ENCODE peak calls at places on chromosomes 7 and 10, in ten cellular contexts. P, T, J, F, X, V, S, C, A and M are unnamed samples.

GRCh38 chr7:139034336-139034735 is 1.5 kb downstream of the ZC3HAV1L start:
- DNase-seq in S (no peak), P (no peak), A (no peak), T (no peak), X (no peak), J (peak; percentile 55), V (no peak), C (no peak), F (no peak), M (no peak)

GRCh38 chr7:114944742-114945625 is 23.1 kb downstream of the MDFIC start:
- DNase-seq in A (no peak), V (peak; percentile 50), C (peak; percentile 92), X (no peak), F (peak; percentile 1), T (peak; percentile 33), P (peak; percentile 73), S (no peak), J (peak; percentile 95), M (peak; percentile 79)

GRCh38 chr10:3866347-3866746 is 81.3 kb upstream of the KLF6 start:
- DNase-seq in P (no peak), F (no peak), J (no peak), V (no peak), A (no peak), T (peak; percentile 11), X (no peak), S (no peak), C (no peak), M (no peak)

GRCh38 chr7:85733163-85733915 is 546.5 kb upstream of the SEMA3D start:
- DNase-seq in T (no peak), A (no peak), X (no peak), C (no peak), V (no peak), J (no peak), P (no peak), F (no peak), S (no peak), M (no peak)

GRCh38 chr7:100865372-100865911 is 1.7 kb upstream of the TRIP6 start:
- DNase-seq in V (peak; percentile 58), T (no peak), J (no peak), A (no peak), S (no peak), F (no peak), X (no peak), P (no peak), C (no peak), M (no peak)

GRCh38 chr10:59175538-59176240 is 754 bp upstream of the PHYHIPL start:
- DNase-seq in A (no peak), J (no peak), S (peak; percentile 40), F (no peak), V (peak; percentile 27), C (no peak), T (no peak), X (no peak), P (no peak), M (no peak)

GRCh38 chr10:32982293-32982709 is 24.3 kb upstream of the ITGB1 start:
- DNase-seq in V (no peak), C (peak; percentile 71), J (peak; percentile 94), X (no peak), S (no peak), F (no peak), P (no peak), A (no peak), T (no peak), M (no peak)

GRCh38 chr7:125773113-125773800 is 843.6 kb upstream of the POT1 start:
- DNase-seq in A (no peak), P (no peak), V (peak; percentile 52), T (no peak), S (no peak), C (no peak), J (no peak), X (no peak), F (no peak), M (no peak)

GRCh38 chr10:95987685-95988426 is 55.5 kb upstream of the CCNJ start:
- DNase-seq in T (no peak), F (no peak), J (no peak), C (no peak), V (no peak), A (peak; percentile 52), S (no peak), P (no peak), X (no peak), M (no peak)

DNA sequence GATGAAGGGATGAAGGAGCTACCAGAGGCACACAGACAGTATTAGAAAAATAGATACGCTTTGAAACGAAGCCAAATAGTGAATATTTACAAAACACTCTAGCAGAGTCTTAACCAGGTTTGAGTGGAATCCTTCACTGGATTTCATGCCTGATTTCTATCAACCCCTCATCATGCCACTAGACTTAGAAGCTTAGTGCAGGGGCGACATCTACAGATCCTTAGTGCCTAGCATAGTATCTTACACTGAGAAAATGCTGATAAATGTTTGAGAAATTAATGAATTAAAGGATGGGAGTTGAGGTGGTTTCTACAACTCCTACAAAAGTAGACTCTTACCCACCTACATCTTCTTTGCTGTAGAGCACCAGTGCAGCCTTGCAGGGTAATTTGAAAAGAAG is 54.7 kb upstream of the CCNJ start:
- DNase-seq in P (no peak), F (no peak), V (no peak), X (no peak), S (no peak), T (no peak), C (no peak), J (no peak), A (peak; percentile 11), M (no peak)
- TF ChIP-seq CTCF in P (no peak), F (no peak), V (peak; percentile 39), X (peak; percentile 26), S (no peak), T (no peak), C (no peak), J (no peak), A (no peak), M (no peak)

DNA sequence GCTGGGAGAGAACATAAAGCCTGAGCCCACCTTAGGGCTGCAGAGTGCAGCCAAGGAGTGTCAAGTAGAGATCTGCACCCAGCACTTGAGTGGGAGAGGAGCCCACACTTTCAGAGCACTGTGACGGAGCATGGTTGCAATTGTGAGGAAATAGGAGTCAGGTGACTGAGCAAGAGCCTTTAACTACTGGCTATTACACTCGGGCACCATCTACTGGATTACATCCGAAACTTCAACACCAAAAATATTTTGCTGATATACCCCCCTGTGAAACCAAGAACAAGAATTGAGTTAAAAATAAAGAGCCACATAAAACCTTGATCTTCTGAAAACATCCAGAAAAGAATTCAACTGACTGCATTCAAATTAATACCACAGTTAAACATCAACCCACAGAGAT is 657.9 kb downstream of the NXPH1 start:
- DNase-seq in J (no peak), F (no peak), X (no peak), T (no peak), V (peak; percentile 8), A (no peak), C (no peak), P (no peak), S (no peak), M (no peak)
- TF ChIP-seq CTCF in J (no peak), F (no peak), X (peak; percentile 43), T (no peak), V (peak; percentile 43), A (no peak), C (no peak), P (no peak), S (no peak), M (no peak)

GRCh38 chr7:113118074-113118959 is at the start of gene SMIM30:
- DNase-seq in S (peak; percentile 95), J (peak; percentile 85), A (peak; percentile 83), P (peak; percentile 92), T (peak; percentile 93), C (peak; percentile 93), X (peak; percentile 91), V (peak; percentile 96), F (peak; percentile 80), M (peak; percentile 91)

GRCh38 chr7:113109718-113110117 is 8.6 kb downstream of the SMIM30 start:
- DNase-seq in X (no peak), T (no peak), A (no peak), J (no peak), V (no peak), P (no peak), F (no peak), S (no peak), C (no peak), M (no peak)

GRCh38 chr7:113119429-113119828 is 1.1 kb upstream of the SMIM30 start:
- DNase-seq in T (no peak), V (no peak), S (no peak), A (no peak), J (no peak), C (no peak), X (no peak), F (no peak), P (no peak), M (no peak)

DNA sequence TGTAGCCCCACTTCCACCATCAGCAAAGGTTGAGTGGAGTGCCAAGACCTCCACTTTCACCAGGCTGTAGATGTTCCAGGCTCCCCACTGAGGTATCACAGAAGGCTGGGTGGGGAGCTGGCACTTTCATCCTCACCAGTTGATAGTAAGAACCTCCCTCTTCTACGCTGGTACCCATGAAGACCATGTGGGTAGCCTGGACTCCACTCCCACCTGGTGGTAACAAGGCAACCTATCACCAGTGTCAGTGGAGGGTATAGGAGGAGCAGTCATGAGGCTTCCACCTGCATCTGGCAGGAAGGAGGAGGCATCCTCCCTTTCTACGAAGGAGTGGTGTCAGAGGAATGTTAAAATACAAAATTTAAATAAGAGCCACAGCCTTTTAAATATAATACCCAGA is 4.4 kb downstream of the SMIM30 start:
- DNase-seq in T (no peak), J (peak; percentile 27), F (no peak), X (no peak), V (peak; percentile 39), S (no peak), C (no peak), A (no peak), P (no peak), M (no peak)
- TF ChIP-seq CTCF in T (no peak), J (peak; percentile 16), F (no peak), X (peak; percentile 61), V (peak; percentile 59), S (no peak), C (no peak), A (no peak), P (peak; percentile 34), M (no peak)

GRCh38 chr7:104839842-104840241 is 174.2 kb upstream of the KMT2E start:
- DNase-seq in P (no peak), X (no peak), F (no peak), S (no peak), T (no peak), J (no peak), A (no peak), C (no peak), V (no peak), M (no peak)

GRCh38 chr7:104838537-104839299 is 175.3 kb upstream of the KMT2E start:
- DNase-seq in S (no peak), P (no peak), X (no peak), V (no peak), T (no peak), J (no peak), A (no peak), C (no peak), F (no peak), M (no peak)

GRCh38 chr7:104841798-104842197 is 172.2 kb upstream of the KMT2E start:
- DNase-seq in X (no peak), J (no peak), P (no peak), C (no peak), T (no peak), V (no peak), S (no peak), A (no peak), F (no peak), M (no peak)

DNA sequence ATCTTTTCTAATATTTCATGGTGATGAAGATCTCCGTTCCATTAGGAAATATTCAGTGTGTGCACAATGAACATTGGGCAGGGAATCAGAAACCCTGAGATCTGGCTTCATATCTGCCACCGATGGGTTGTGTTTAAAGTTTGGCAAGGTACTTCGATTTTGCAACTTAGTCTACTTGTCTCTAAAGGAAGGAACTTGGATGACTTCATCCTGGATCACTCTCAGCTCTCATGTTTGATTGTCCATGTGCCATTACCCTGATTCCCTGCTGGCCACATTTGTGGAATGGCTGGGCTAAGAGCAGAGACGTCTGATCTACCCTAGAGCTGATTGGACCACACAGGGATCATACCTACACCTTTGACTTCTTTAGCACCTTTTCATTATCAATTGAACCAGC is 177.0 kb upstream of the KMT2E start:
- DNase-seq in A (no peak), V (no peak), T (no peak), X (no peak), P (no peak), F (no peak), S (no peak), C (no peak), J (peak; percentile 15), M (no peak)
- TF ChIP-seq CTCF in A (no peak), V (no peak), T (no peak), X (no peak), P (no peak), F (no peak), S (no peak), C (no peak), J (no peak), M (no peak)